ENCODE peak calls at places on chromosomes 6 and 20, in six cellular contexts. One of them, this sample, is unnamed.

GRCh38 chr20:682123-682522 is 6.5 kb upstream of the SCRT2 start:
- DNase-seq in GM23338: no peak
- DNase-seq in astrocyte of the hippocampus: no peak
- DNase-seq in activated CD4-positive, alpha-beta T cell treated with anti-CD3 and anti-CD28 coated beads, Interleukin-2, amount 50 U/mL, for 1 hour: no peak
- DNase-seq in HT1080: no peak
- DNase-seq in effector memory CD4-positive, alpha-beta T cell: no peak
- DNase-seq in this sample: no peak

GRCh38 chr6:116616757-116617093 is 446 bp downstream of the RSPH4A start:
- DNase-seq in GM23338: peak; percentile 49
- DNase-seq in astrocyte of the hippocampus: no peak
- DNase-seq in activated CD4-positive, alpha-beta T cell treated with anti-CD3 and anti-CD28 coated beads, Interleukin-2, amount 50 U/mL, for 1 hour: peak; percentile 8
- DNase-seq in HT1080: no peak
- DNase-seq in effector memory CD4-positive, alpha-beta T cell: no peak
- DNase-seq in this sample: no peak

GRCh38 chr6:147037881-147038280 is 166.3 kb upstream of the STXBP5 start:
- DNase-seq in GM23338: no peak
- DNase-seq in astrocyte of the hippocampus: no peak
- DNase-seq in activated CD4-positive, alpha-beta T cell treated with anti-CD3 and anti-CD28 coated beads, Interleukin-2, amount 50 U/mL, for 1 hour: no peak
- DNase-seq in HT1080: no peak
- DNase-seq in effector memory CD4-positive, alpha-beta T cell: no peak
- DNase-seq in this sample: no peak

GRCh38 chr6:2351090-2351489 is 105.7 kb upstream of the GMDS start:
- DNase-seq in GM23338: no peak
- DNase-seq in astrocyte of the hippocampus: no peak
- DNase-seq in activated CD4-positive, alpha-beta T cell treated with anti-CD3 and anti-CD28 coated beads, Interleukin-2, amount 50 U/mL, for 1 hour: no peak
- DNase-seq in HT1080: no peak
- DNase-seq in effector memory CD4-positive, alpha-beta T cell: no peak
- DNase-seq in this sample: no peak

GRCh38 chr20:6173481-6173880 is 50.7 kb upstream of the FERMT1 start:
- DNase-seq in GM23338: no peak
- DNase-seq in astrocyte of the hippocampus: no peak
- DNase-seq in activated CD4-positive, alpha-beta T cell treated with anti-CD3 and anti-CD28 coated beads, Interleukin-2, amount 50 U/mL, for 1 hour: no peak
- DNase-seq in HT1080: no peak
- DNase-seq in effector memory CD4-positive, alpha-beta T cell: no peak
- DNase-seq in this sample: no peak

GRCh38 chr20:44215125-44215524 is 4.6 kb upstream of the OSER1 start:
- DNase-seq in GM23338: peak; percentile 81
- DNase-seq in astrocyte of the hippocampus: peak; percentile 79
- DNase-seq in activated CD4-positive, alpha-beta T cell treated with anti-CD3 and anti-CD28 coated beads, Interleukin-2, amount 50 U/mL, for 1 hour: peak; percentile 76
- DNase-seq in HT1080: peak; percentile 42
- DNase-seq in effector memory CD4-positive, alpha-beta T cell: peak; percentile 49
- DNase-seq in this sample: peak; percentile 63

GRCh38 chr6:138654715-138655634 is 118.6 kb upstream of the CCDC28A start:
- DNase-seq in GM23338: no peak
- DNase-seq in astrocyte of the hippocampus: peak; percentile 39
- DNase-seq in activated CD4-positive, alpha-beta T cell treated with anti-CD3 and anti-CD28 coated beads, Interleukin-2, amount 50 U/mL, for 1 hour: no peak
- DNase-seq in HT1080: peak; percentile 73
- DNase-seq in effector memory CD4-positive, alpha-beta T cell: no peak
- DNase-seq in this sample: no peak

GRCh38 chr6:44339763-44340625 is 2.5 kb upstream of the SPATS1 start:
- DNase-seq in GM23338: no peak
- DNase-seq in astrocyte of the hippocampus: peak; percentile 16
- DNase-seq in activated CD4-positive, alpha-beta T cell treated with anti-CD3 and anti-CD28 coated beads, Interleukin-2, amount 50 U/mL, for 1 hour: no peak
- DNase-seq in HT1080: peak; percentile 78
- DNase-seq in effector memory CD4-positive, alpha-beta T cell: no peak
- DNase-seq in this sample: no peak

GRCh38 chr6:76533661-76534060 is 461.2 kb upstream of the IMPG1 start:
- DNase-seq in GM23338: no peak
- DNase-seq in astrocyte of the hippocampus: no peak
- DNase-seq in activated CD4-positive, alpha-beta T cell treated with anti-CD3 and anti-CD28 coated beads, Interleukin-2, amount 50 U/mL, for 1 hour: no peak
- DNase-seq in HT1080: no peak
- DNase-seq in effector memory CD4-positive, alpha-beta T cell: no peak
- DNase-seq in this sample: no peak

GRCh38 chr6:93454533-93454932 is 35.2 kb upstream of the EPHA7 start:
- DNase-seq in GM23338: peak; percentile 59
- DNase-seq in astrocyte of the hippocampus: no peak
- DNase-seq in activated CD4-positive, alpha-beta T cell treated with anti-CD3 and anti-CD28 coated beads, Interleukin-2, amount 50 U/mL, for 1 hour: no peak
- DNase-seq in HT1080: no peak
- DNase-seq in effector memory CD4-positive, alpha-beta T cell: no peak
- DNase-seq in this sample: no peak

GRCh38 chr6:3289664-3290055 is 30.9 kb downstream of the PSMG4 start:
- DNase-seq in GM23338: no peak
- DNase-seq in astrocyte of the hippocampus: no peak
- DNase-seq in activated CD4-positive, alpha-beta T cell treated with anti-CD3 and anti-CD28 coated beads, Interleukin-2, amount 50 U/mL, for 1 hour: no peak
- DNase-seq in HT1080: no peak
- DNase-seq in effector memory CD4-positive, alpha-beta T cell: no peak
- DNase-seq in this sample: no peak

GRCh38 chr6:33049323-33049722 is 24.1 kb downstream of the HLA-DPA1 start:
- DNase-seq in GM23338: peak; percentile 44
- DNase-seq in astrocyte of the hippocampus: no peak
- DNase-seq in activated CD4-positive, alpha-beta T cell treated with anti-CD3 and anti-CD28 coated beads, Interleukin-2, amount 50 U/mL, for 1 hour: no peak
- DNase-seq in HT1080: no peak
- DNase-seq in effector memory CD4-positive, alpha-beta T cell: no peak
- DNase-seq in this sample: no peak

GRCh38 chr6:155452576-155452975 is 3.1 kb downstream of the NOX3 start:
- DNase-seq in GM23338: no peak
- DNase-seq in astrocyte of the hippocampus: no peak
- DNase-seq in activated CD4-positive, alpha-beta T cell treated with anti-CD3 and anti-CD28 coated beads, Interleukin-2, amount 50 U/mL, for 1 hour: no peak
- DNase-seq in HT1080: no peak
- DNase-seq in effector memory CD4-positive, alpha-beta T cell: no peak
- DNase-seq in this sample: no peak

GRCh38 chr20:4068708-4069107 is 53.4 kb upstream of the RNF24 start:
- DNase-seq in GM23338: no peak
- DNase-seq in astrocyte of the hippocampus: no peak
- DNase-seq in activated CD4-positive, alpha-beta T cell treated with anti-CD3 and anti-CD28 coated beads, Interleukin-2, amount 50 U/mL, for 1 hour: no peak
- DNase-seq in HT1080: no peak
- DNase-seq in effector memory CD4-positive, alpha-beta T cell: no peak
- DNase-seq in this sample: no peak

GRCh38 chr6:10695086-10695657 is 400 bp downstream of the PAK1IP1 start:
- DNase-seq in GM23338: no peak
- DNase-seq in astrocyte of the hippocampus: no peak
- DNase-seq in activated CD4-positive, alpha-beta T cell treated with anti-CD3 and anti-CD28 coated beads, Interleukin-2, amount 50 U/mL, for 1 hour: no peak
- DNase-seq in HT1080: no peak
- DNase-seq in effector memory CD4-positive, alpha-beta T cell: no peak
- DNase-seq in this sample: no peak

GRCh38 chr6:46246727-46247126 is 75.9 kb upstream of the ENPP5 start:
- DNase-seq in GM23338: no peak
- DNase-seq in astrocyte of the hippocampus: no peak
- DNase-seq in activated CD4-positive, alpha-beta T cell treated with anti-CD3 and anti-CD28 coated beads, Interleukin-2, amount 50 U/mL, for 1 hour: no peak
- DNase-seq in HT1080: no peak
- DNase-seq in effector memory CD4-positive, alpha-beta T cell: no peak
- DNase-seq in this sample: no peak

GRCh38 chr20:57248132-57248797 is 18.2 kb downstream of the BMP7 start:
- DNase-seq in GM23338: no peak
- DNase-seq in astrocyte of the hippocampus: no peak
- DNase-seq in activated CD4-positive, alpha-beta T cell treated with anti-CD3 and anti-CD28 coated beads, Interleukin-2, amount 50 U/mL, for 1 hour: no peak
- DNase-seq in HT1080: no peak
- DNase-seq in effector memory CD4-positive, alpha-beta T cell: no peak
- DNase-seq in this sample: no peak

GRCh38 chr6:16902520-16902919 is 141.3 kb upstream of the ATXN1 start:
- DNase-seq in GM23338: no peak
- DNase-seq in astrocyte of the hippocampus: no peak
- DNase-seq in activated CD4-positive, alpha-beta T cell treated with anti-CD3 and anti-CD28 coated beads, Interleukin-2, amount 50 U/mL, for 1 hour: no peak
- DNase-seq in HT1080: no peak
- DNase-seq in effector memory CD4-positive, alpha-beta T cell: no peak
- DNase-seq in this sample: no peak

GRCh38 chr6:29355603-29356002 is 13.1 kb downstream of the OR5V1 start:
- DNase-seq in GM23338: peak; percentile 40
- DNase-seq in astrocyte of the hippocampus: no peak
- DNase-seq in activated CD4-positive, alpha-beta T cell treated with anti-CD3 and anti-CD28 coated beads, Interleukin-2, amount 50 U/mL, for 1 hour: no peak
- DNase-seq in HT1080: no peak
- DNase-seq in effector memory CD4-positive, alpha-beta T cell: no peak
- DNase-seq in this sample: no peak

GRCh38 chr20:4076671-4077070 is 61.3 kb upstream of the RNF24 start:
- DNase-seq in GM23338: no peak
- DNase-seq in astrocyte of the hippocampus: peak; percentile 94
- DNase-seq in activated CD4-positive, alpha-beta T cell treated with anti-CD3 and anti-CD28 coated beads, Interleukin-2, amount 50 U/mL, for 1 hour: no peak
- DNase-seq in HT1080: peak; percentile 87
- DNase-seq in effector memory CD4-positive, alpha-beta T cell: no peak
- DNase-seq in this sample: no peak

GRCh38 chr6:142728910-142729481 is 216.0 kb downstream of the HIVEP2 start:
- DNase-seq in GM23338: no peak
- DNase-seq in astrocyte of the hippocampus: no peak
- DNase-seq in activated CD4-positive, alpha-beta T cell treated with anti-CD3 and anti-CD28 coated beads, Interleukin-2, amount 50 U/mL, for 1 hour: no peak
- DNase-seq in HT1080: no peak
- DNase-seq in effector memory CD4-positive, alpha-beta T cell: no peak
- DNase-seq in this sample: no peak

GRCh38 chr6:85594197-85594930 is 706 bp upstream of the SNX14 start:
- DNase-seq in GM23338: peak; percentile 43
- DNase-seq in astrocyte of the hippocampus: no peak
- DNase-seq in activated CD4-positive, alpha-beta T cell treated with anti-CD3 and anti-CD28 coated beads, Interleukin-2, amount 50 U/mL, for 1 hour: peak; percentile 30
- DNase-seq in HT1080: no peak
- DNase-seq in effector memory CD4-positive, alpha-beta T cell: peak; percentile 31
- DNase-seq in this sample: no peak

GRCh38 chr20:2519115-2519815 is 10.6 kb upstream of the ZNF343 start:
- DNase-seq in GM23338: no peak
- DNase-seq in astrocyte of the hippocampus: no peak
- DNase-seq in activated CD4-positive, alpha-beta T cell treated with anti-CD3 and anti-CD28 coated beads, Interleukin-2, amount 50 U/mL, for 1 hour: no peak
- DNase-seq in HT1080: no peak
- DNase-seq in effector memory CD4-positive, alpha-beta T cell: no peak
- DNase-seq in this sample: no peak

GRCh38 chr6:115901896-115902295 is 158.8 kb downstream of the FRK start:
- DNase-seq in GM23338: no peak
- DNase-seq in astrocyte of the hippocampus: no peak
- DNase-seq in activated CD4-positive, alpha-beta T cell treated with anti-CD3 and anti-CD28 coated beads, Interleukin-2, amount 50 U/mL, for 1 hour: no peak
- DNase-seq in HT1080: no peak
- DNase-seq in effector memory CD4-positive, alpha-beta T cell: no peak
- DNase-seq in this sample: no peak

GRCh38 chr6:26739811-26740210 is 80.3 kb upstream of the ZNF322 start:
- DNase-seq in GM23338: no peak
- DNase-seq in astrocyte of the hippocampus: no peak
- DNase-seq in activated CD4-positive, alpha-beta T cell treated with anti-CD3 and anti-CD28 coated beads, Interleukin-2, amount 50 U/mL, for 1 hour: no peak
- DNase-seq in HT1080: no peak
- DNase-seq in effector memory CD4-positive, alpha-beta T cell: no peak
- DNase-seq in this sample: no peak

GRCh38 chr6:125918681-125919566 is 37.6 kb upstream of the HINT3 start:
- DNase-seq in GM23338: peak; percentile 40
- DNase-seq in astrocyte of the hippocampus: peak; percentile 80
- DNase-seq in activated CD4-positive, alpha-beta T cell treated with anti-CD3 and anti-CD28 coated beads, Interleukin-2, amount 50 U/mL, for 1 hour: peak; percentile 18
- DNase-seq in HT1080: peak; percentile 50
- DNase-seq in effector memory CD4-positive, alpha-beta T cell: peak; percentile 21
- DNase-seq in this sample: peak; percentile 46